ENCODE peak calls at places on chromosomes 16 and 17, in four cellular contexts. G is GM12878, D is HepG2, U is K562. X is an unnamed sample.

GRCh38 chr16:85986931-85987749 is 88.2 kb downstream of the IRF8 start:
- DNase-seq in G (no peak), D (peak), U (no peak), X (peak)

GRCh38 chr16:15846510-15846909 is 10.3 kb downstream of the MYH11 start:
- DNase-seq in G (no peak), D (no peak), U (no peak), X (no peak)

GRCh38 chr17:73203788-73204479 is 11.1 kb downstream of the COG1 start:
- DNase-seq in G (no peak), D (peak), U (no peak), X (no peak)

GRCh38 chr16:58128721-58129096 is 472 bp downstream of the CFAP20 start:
- DNase-seq in G (no peak), D (no peak), U (peak), X (peak)

GRCh38 chr16:8945626-8946296 is 17.9 kb downstream of the USP7 start:
- DNase-seq in G (no peak), D (no peak), U (no peak), X (no peak)

GRCh38 chr17:50946891-50947843 is 81.0 kb upstream of the TOB1 start:
- DNase-seq in G (no peak), D (no peak), U (peak), X (no peak)

GRCh38 chr17:17809527-17810373 is 27.0 kb downstream of the SREBF1 start:
- DNase-seq in G (no peak), D (no peak), U (no peak), X (peak)

GRCh38 chr17:63974594-63975192 is 2.0 kb upstream of the SCN4A start:
- DNase-seq in G (no peak), D (no peak), U (no peak), X (no peak)

GRCh38 chr16:9008335-9009260 is 44.9 kb upstream of the USP7 start:
- DNase-seq in G (peak), D (peak), U (peak), X (peak)

GRCh38 chr17:58531661-58532554 is 17.5 kb upstream of the MTMR4 start:
- DNase-seq in G (no peak), D (no peak), U (peak), X (peak)

GRCh38 chr16:22425036-22425801 is 50.8 kb upstream of the CDR2 start:
- DNase-seq in G (no peak), D (no peak), U (no peak), X (no peak)

GRCh38 chr17:68378202-68379149 is 78.8 kb downstream of the WIPI1 start:
- DNase-seq in G (no peak), D (peak), U (no peak), X (peak)

GRCh38 chr17:50364715-50365114 is 8.3 kb downstream of the MRPL27 start:
- DNase-seq in G (no peak), D (no peak), U (no peak), X (no peak)

GRCh38 chr17:66445229-66445628 is 142.8 kb downstream of the PRKCA start:
- DNase-seq in G (no peak), D (no peak), U (no peak), X (no peak)

GRCh38 chr17:74821655-74822328 is 37.9 kb downstream of the GRIN2C start:
- DNase-seq in G (no peak), D (no peak), U (no peak), X (no peak)

GRCh38 chr16:43294-43693 is 10.1 kb downstream of the POLR3K start:
- DNase-seq in G (no peak), D (no peak), U (no peak), X (no peak)

GRCh38 chr16:42069-42457 is 11.3 kb downstream of the POLR3K start:
- DNase-seq in G (no peak), D (no peak), U (peak), X (no peak)

GRCh38 chr16:47234-47633 is 6.2 kb downstream of the POLR3K start:
- DNase-seq in G (no peak), D (no peak), U (no peak), X (no peak)

GRCh38 chr16:44655-45054 is 8.8 kb downstream of the POLR3K start:
- DNase-seq in G (no peak), D (no peak), U (no peak), X (no peak)

DNA sequence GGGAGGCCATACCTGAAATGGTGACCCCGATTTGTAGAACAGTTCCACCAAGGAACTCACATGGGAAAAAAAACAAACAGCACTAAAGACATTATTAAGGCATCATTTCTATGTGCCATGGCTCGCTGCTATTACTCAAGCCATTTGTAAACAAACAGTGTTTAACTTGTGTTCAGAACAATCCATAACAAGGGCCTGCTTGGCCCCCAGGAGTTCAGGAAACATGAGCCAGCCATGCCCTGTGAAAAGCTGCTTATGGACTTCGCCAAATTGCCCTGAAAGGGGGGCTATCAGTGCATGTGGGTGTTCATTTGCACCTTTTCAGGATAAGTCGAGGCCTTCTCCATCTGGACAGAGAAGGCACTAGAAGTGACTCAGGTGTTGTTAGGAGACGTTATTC is 8.0 kb downstream of the POLR3K start:
- DNase-seq in G (no peak), D (peak), U (no peak), X (no peak)
- TF ChIP-seq TCF7 in G (no peak), D (no peak), U (no peak), X (no peak)

GRCh38 chr17:82753201-82753464 is 1.3 kb downstream of the TBCD start:
- DNase-seq in G (no peak), D (no peak), U (no peak), X (no peak)

GRCh38 chr17:82752371-82753200 is 721 bp downstream of the TBCD start:
- DNase-seq in G (no peak), D (no peak), U (peak), X (no peak)

GRCh38 chr17:82754297-82755208 is 2.7 kb downstream of the TBCD start:
- DNase-seq in G (no peak), D (no peak), U (peak), X (peak)

GRCh38 chr17:82751571-82752370 is at the start of gene TBCD:
- DNase-seq in G (peak), D (peak), U (peak), X (peak)

DNA sequence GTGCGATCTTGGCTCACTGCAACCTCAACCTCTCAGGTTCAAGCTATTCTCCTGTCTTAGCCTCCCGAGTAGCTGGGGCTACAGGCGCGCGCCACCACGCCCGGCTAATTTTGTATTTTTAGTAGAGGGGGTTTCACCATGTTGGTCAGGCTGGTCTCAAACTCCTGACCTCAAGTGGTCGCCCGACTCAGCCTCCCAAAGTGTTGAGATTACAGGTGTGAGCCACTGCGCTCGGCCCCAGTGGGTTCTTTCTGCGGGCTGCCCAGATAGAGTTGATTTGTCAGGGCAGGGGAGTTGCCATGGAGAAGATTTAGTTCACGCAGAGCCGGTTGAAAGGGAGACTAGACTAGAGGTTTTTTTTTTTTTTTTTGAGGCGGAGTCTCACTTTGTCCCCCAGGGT is 1.7 kb downstream of the TBCD start:
- DNase-seq in G (no peak), D (no peak), U (no peak), X (no peak)
- TF ChIP-seq ATF3 in G (no peak), D (no peak), U (no peak), X (no peak)

DNA sequence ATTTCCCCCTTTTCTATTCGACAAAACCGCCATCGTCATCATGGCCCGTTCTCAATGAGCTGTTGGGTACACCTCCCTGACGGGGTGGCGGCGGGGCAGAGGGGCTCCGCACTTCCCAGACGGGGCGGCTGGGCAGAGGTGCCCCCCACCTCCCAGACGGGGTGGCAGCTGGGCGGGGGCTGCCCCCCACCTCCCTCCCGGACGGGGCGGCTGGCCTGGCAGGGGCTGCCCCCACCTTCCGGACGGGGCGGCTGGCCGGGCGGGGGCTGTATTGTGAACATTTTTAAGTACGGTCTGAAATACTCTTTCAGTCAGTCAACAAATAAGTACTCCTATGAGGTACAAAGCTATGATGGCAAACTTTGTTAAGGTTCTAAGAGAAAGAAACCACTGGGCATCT is 222.8 kb downstream of the CNTNAP4 start:
- DNase-seq in G (no peak), D (no peak), U (no peak), X (no peak)
- TF ChIP-seq MAX in G (no peak), D (no peak), U (no peak), X (no peak)

GRCh38 chr16:74984194-74984669 is 691 bp downstream of the WDR59 start:
- DNase-seq in G (no peak), D (peak), U (no peak), X (no peak)
- TF ChIP-seq TCF7 in G (no peak), D (no peak), U (no peak), X (no peak)